ENCODE peak calls at places on chromosomes 5 and 9, in five cellular contexts. One of them, this sample, is unnamed.

GRCh38 chr9:74125916-74126315 is 371.2 kb upstream of the RORB start:
- DNase-seq in uterus: no peak
- DNase-seq in body of pancreas: no peak
- DNase-seq in CD8-positive, alpha-beta T cell: no peak
- DNase-seq in thyroid gland: no peak
- DNase-seq in this sample: no peak

GRCh38 chr5:126129431-126129830 is 293.8 kb upstream of the GRAMD2B start:
- DNase-seq in uterus: no peak
- DNase-seq in body of pancreas: no peak
- DNase-seq in CD8-positive, alpha-beta T cell: no peak
- DNase-seq in thyroid gland: no peak
- DNase-seq in this sample: no peak

GRCh38 chr9:94819161-94819677 is 92.7 kb downstream of the AOPEP start:
- DNase-seq in body of pancreas: no peak
- DNase-seq in CD8-positive, alpha-beta T cell: no peak
- DNase-seq in thyroid gland: no peak
- DNase-seq in uterus: no peak
- DNase-seq in this sample: peak; percentile 32

GRCh38 chr5:110880413-110880812 is 141.6 kb downstream of the SLC25A46 start:
- DNase-seq in thyroid gland: peak; percentile 53
- DNase-seq in uterus: peak; percentile 19
- DNase-seq in CD8-positive, alpha-beta T cell: no peak
- DNase-seq in body of pancreas: no peak
- DNase-seq in this sample: peak; percentile 26

GRCh38 chr5:98349251-98349989 is 424.0 kb upstream of the RGMB start:
- DNase-seq in thyroid gland: no peak
- DNase-seq in body of pancreas: no peak
- DNase-seq in uterus: no peak
- DNase-seq in CD8-positive, alpha-beta T cell: no peak
- DNase-seq in this sample: no peak

GRCh38 chr9:131442351-131442750 is 48.5 kb downstream of the PRRC2B start:
- DNase-seq in body of pancreas: no peak
- DNase-seq in uterus: no peak
- DNase-seq in thyroid gland: no peak
- DNase-seq in CD8-positive, alpha-beta T cell: no peak
- DNase-seq in this sample: peak; percentile 45

GRCh38 chr9:127803507-127804352 is 1.0 kb downstream of the FPGS start:
- DNase-seq in uterus: no peak
- DNase-seq in body of pancreas: no peak
- DNase-seq in CD8-positive, alpha-beta T cell: no peak
- DNase-seq in thyroid gland: peak; percentile 52
- DNase-seq in this sample: peak; percentile 84

GRCh38 chr9:33044677-33045282 is 19.7 kb downstream of the DNAJA1 start:
- DNase-seq in CD8-positive, alpha-beta T cell: no peak
- DNase-seq in body of pancreas: peak; percentile 47
- DNase-seq in thyroid gland: no peak
- DNase-seq in uterus: no peak
- DNase-seq in this sample: no peak

GRCh38 chr9:98615633-98616032 is 93.1 kb downstream of the GABBR2 start:
- DNase-seq in uterus: no peak
- DNase-seq in body of pancreas: no peak
- DNase-seq in thyroid gland: no peak
- DNase-seq in CD8-positive, alpha-beta T cell: no peak
- DNase-seq in this sample: no peak

GRCh38 chr9:107989544-107989943 is 500.0 kb upstream of the KLF4 start:
- DNase-seq in thyroid gland: no peak
- DNase-seq in uterus: peak; percentile 25
- DNase-seq in CD8-positive, alpha-beta T cell: no peak
- DNase-seq in body of pancreas: no peak
- DNase-seq in this sample: no peak

GRCh38 chr5:78964889-78965288 is 20.2 kb downstream of the ARSB start:
- DNase-seq in CD8-positive, alpha-beta T cell: no peak
- DNase-seq in body of pancreas: no peak
- DNase-seq in uterus: no peak
- DNase-seq in thyroid gland: no peak
- DNase-seq in this sample: no peak

GRCh38 chr5:90047113-90047512 is 362.4 kb downstream of the CETN3 start:
- DNase-seq in CD8-positive, alpha-beta T cell: no peak
- DNase-seq in body of pancreas: no peak
- DNase-seq in uterus: no peak
- DNase-seq in thyroid gland: no peak
- DNase-seq in this sample: no peak

GRCh38 chr5:36744678-36745659 is 131.6 kb upstream of the NIPBL start:
- DNase-seq in body of pancreas: peak; percentile 95
- DNase-seq in uterus: peak; percentile 61
- DNase-seq in CD8-positive, alpha-beta T cell: no peak
- DNase-seq in thyroid gland: peak; percentile 99
- DNase-seq in this sample: peak; percentile 62

GRCh38 chr9:18611946-18612345 is 138.0 kb downstream of the ADAMTSL1 start:
- DNase-seq in uterus: no peak
- DNase-seq in CD8-positive, alpha-beta T cell: no peak
- DNase-seq in thyroid gland: no peak
- DNase-seq in body of pancreas: no peak
- DNase-seq in this sample: no peak

GRCh38 chr9:38294130-38294529 is 98.4 kb upstream of the ALDH1B1 start:
- DNase-seq in body of pancreas: no peak
- DNase-seq in thyroid gland: no peak
- DNase-seq in CD8-positive, alpha-beta T cell: no peak
- DNase-seq in uterus: no peak
- DNase-seq in this sample: no peak

GRCh38 chr5:89728750-89729149 is 680.8 kb downstream of the CETN3 start:
- DNase-seq in thyroid gland: peak; percentile 77
- DNase-seq in CD8-positive, alpha-beta T cell: no peak
- DNase-seq in uterus: peak; percentile 44
- DNase-seq in body of pancreas: peak; percentile 55
- DNase-seq in this sample: peak; percentile 22

GRCh38 chr5:156004754-156005153 is 322.2 kb upstream of the SGCD start:
- DNase-seq in uterus: no peak
- DNase-seq in thyroid gland: no peak
- DNase-seq in body of pancreas: no peak
- DNase-seq in CD8-positive, alpha-beta T cell: no peak
- DNase-seq in this sample: no peak

GRCh38 chr9:81534138-81534865 is 155.0 kb downstream of the TLE1 start:
- DNase-seq in uterus: no peak
- DNase-seq in thyroid gland: no peak
- DNase-seq in body of pancreas: no peak
- DNase-seq in CD8-positive, alpha-beta T cell: no peak
- DNase-seq in this sample: no peak

GRCh38 chr5:78542321-78542840 is 106.2 kb downstream of the LHFPL2 start:
- DNase-seq in CD8-positive, alpha-beta T cell: no peak
- DNase-seq in uterus: no peak
- DNase-seq in body of pancreas: no peak
- DNase-seq in thyroid gland: no peak
- DNase-seq in this sample: no peak

GRCh38 chr9:123769723-123770122 is 160.2 kb downstream of the DENND1A start:
- DNase-seq in thyroid gland: no peak
- DNase-seq in body of pancreas: no peak
- DNase-seq in CD8-positive, alpha-beta T cell: no peak
- DNase-seq in uterus: no peak
- DNase-seq in this sample: no peak

GRCh38 chr9:28317706-28318210 is 744.5 kb upstream of the C9orf72 start:
- DNase-seq in uterus: no peak
- DNase-seq in CD8-positive, alpha-beta T cell: no peak
- DNase-seq in body of pancreas: no peak
- DNase-seq in thyroid gland: no peak
- DNase-seq in this sample: no peak

GRCh38 chr9:19809422-19810269 is 20.8 kb upstream of the SLC24A2 start:
- DNase-seq in thyroid gland: no peak
- DNase-seq in CD8-positive, alpha-beta T cell: no peak
- DNase-seq in body of pancreas: no peak
- DNase-seq in uterus: no peak
- DNase-seq in this sample: no peak

GRCh38 chr9:116099821-116100220 is 53.8 kb upstream of the PAPPA start:
- DNase-seq in uterus: no peak
- DNase-seq in CD8-positive, alpha-beta T cell: no peak
- DNase-seq in body of pancreas: no peak
- DNase-seq in thyroid gland: no peak
- DNase-seq in this sample: no peak

GRCh38 chr5:157366741-157367684 is 93.0 kb upstream of the NIPAL4 start:
- DNase-seq in uterus: no peak
- DNase-seq in body of pancreas: no peak
- DNase-seq in CD8-positive, alpha-beta T cell: no peak
- DNase-seq in thyroid gland: peak; percentile 63
- DNase-seq in this sample: no peak

GRCh38 chr9:22240619-22241018 is 206.0 kb upstream of the DMRTA1 start:
- DNase-seq in CD8-positive, alpha-beta T cell: no peak
- DNase-seq in uterus: no peak
- DNase-seq in thyroid gland: no peak
- DNase-seq in body of pancreas: no peak
- DNase-seq in this sample: no peak

GRCh38 chr5:86463339-86463738 is 154.4 kb upstream of the COX7C start:
- DNase-seq in uterus: no peak
- DNase-seq in thyroid gland: no peak
- DNase-seq in body of pancreas: no peak
- DNase-seq in CD8-positive, alpha-beta T cell: no peak
- DNase-seq in this sample: no peak

GRCh38 chr5:115298811-115299210 is 2.4 kb upstream of the CCDC112 start:
- DNase-seq in CD8-positive, alpha-beta T cell: no peak
- DNase-seq in uterus: no peak
- DNase-seq in thyroid gland: no peak
- DNase-seq in body of pancreas: no peak
- DNase-seq in this sample: no peak

GRCh38 chr5:133998807-133999206 is 6.0 kb downstream of the VDAC1 start:
- DNase-seq in uterus: no peak
- DNase-seq in thyroid gland: no peak
- DNase-seq in body of pancreas: no peak
- DNase-seq in CD8-positive, alpha-beta T cell: no peak
- DNase-seq in this sample: no peak
- H3K4me1 ChIP-seq in uterus: no peaks in the 10 kb centered on the region
- H3K4me1 ChIP-seq in thyroid gland: peaks cover 61% of the 10 kb centered on the region
- H3K4me1 ChIP-seq in body of pancreas: peaks cover 71% of the 10 kb centered on the region
- H3K4me1 ChIP-seq in CD8-positive, alpha-beta T cell: peaks cover 23% of the 10 kb centered on the region
- H3K4me1 ChIP-seq in this sample: peaks cover 76% of the 10 kb centered on the region

GRCh38 chr5:5273398-5273797 is 133.3 kb downstream of the ADAMTS16 start:
- DNase-seq in thyroid gland: no peak
- DNase-seq in CD8-positive, alpha-beta T cell: no peak
- DNase-seq in body of pancreas: no peak
- DNase-seq in uterus: no peak
- DNase-seq in this sample: no peak

GRCh38 chr5:5271606-5272321 is 131.6 kb downstream of the ADAMTS16 start:
- DNase-seq in body of pancreas: no peak
- DNase-seq in uterus: no peak
- DNase-seq in CD8-positive, alpha-beta T cell: no peak
- DNase-seq in thyroid gland: no peak
- DNase-seq in this sample: no peak

GRCh38 chr5:5270161-5270560 is 130.0 kb downstream of the ADAMTS16 start:
- DNase-seq in thyroid gland: no peak
- DNase-seq in body of pancreas: no peak
- DNase-seq in uterus: no peak
- DNase-seq in CD8-positive, alpha-beta T cell: no peak
- DNase-seq in this sample: no peak

GRCh38 chr5:5273976-5274375 is 133.8 kb downstream of the ADAMTS16 start:
- DNase-seq in thyroid gland: no peak
- DNase-seq in CD8-positive, alpha-beta T cell: no peak
- DNase-seq in body of pancreas: no peak
- DNase-seq in uterus: no peak
- DNase-seq in this sample: no peak

GRCh38 chr5:5270958-5271605 is 131.0 kb downstream of the ADAMTS16 start:
- DNase-seq in thyroid gland: peak; percentile 65
- DNase-seq in body of pancreas: peak; percentile 81
- DNase-seq in uterus: peak; percentile 71
- DNase-seq in CD8-positive, alpha-beta T cell: no peak
- DNase-seq in this sample: peak; percentile 89
- TF ChIP-seq CTCF in thyroid gland: no peak
- TF ChIP-seq CTCF in body of pancreas: peak; percentile 28
- TF ChIP-seq CTCF in uterus: no peak
- TF ChIP-seq CTCF in CD8-positive, alpha-beta T cell: no peak
- TF ChIP-seq CTCF in this sample: peak; percentile 1

GRCh38 chr9:113564804-113565237 is 101.3 kb downstream of the RGS3 start:
- DNase-seq in thyroid gland: peak; percentile 84
- DNase-seq in uterus: peak; percentile 51
- DNase-seq in CD8-positive, alpha-beta T cell: no peak
- DNase-seq in body of pancreas: peak; percentile 54
- DNase-seq in this sample: no peak
- H3K4me3 ChIP-seq in thyroid gland: peak overlapping the region; percentile 36
- H3K4me3 ChIP-seq in uterus: peak overlapping the region; percentile 26
- H3K4me3 ChIP-seq in CD8-positive, alpha-beta T cell: no peak overlapping the region
- H3K4me3 ChIP-seq in body of pancreas: no peak overlapping the region
- H3K4me3 ChIP-seq in this sample: peak overlapping the region; percentile 38

DNA sequence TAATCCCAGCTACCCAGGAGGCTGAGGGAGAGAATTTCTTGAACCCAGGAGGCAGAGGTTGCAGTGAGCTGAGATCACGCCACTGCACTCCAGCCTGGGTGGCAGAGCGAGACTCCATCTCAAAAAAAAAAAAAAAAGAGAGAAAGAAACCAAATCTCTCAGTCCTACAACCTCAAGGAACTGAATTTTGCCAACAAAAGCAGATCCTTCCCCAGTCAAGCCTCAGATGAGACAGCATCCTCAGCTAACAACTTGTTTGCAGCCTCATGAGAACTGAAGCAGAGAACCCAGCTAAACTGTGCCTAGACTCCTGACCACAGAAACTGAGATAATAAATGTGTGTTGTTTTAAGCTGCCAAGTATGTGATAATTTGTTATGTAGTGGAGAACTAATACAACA is 7.5 kb upstream of the IL6ST start:
- DNase-seq in thyroid gland: no peak
- DNase-seq in CD8-positive, alpha-beta T cell: no peak
- DNase-seq in body of pancreas: no peak
- DNase-seq in uterus: no peak
- DNase-seq in this sample: no peak
- H3K4me1 ChIP-seq in thyroid gland: no peaks in the 10 kb centered on the region
- H3K4me1 ChIP-seq in CD8-positive, alpha-beta T cell: peaks cover 13% of the 10 kb centered on the region
- H3K4me1 ChIP-seq in body of pancreas: peaks cover 19% of the 10 kb centered on the region
- H3K4me1 ChIP-seq in uterus: no peaks in the 10 kb centered on the region
- H3K4me1 ChIP-seq in this sample: no peaks in the 10 kb centered on the region

DNA sequence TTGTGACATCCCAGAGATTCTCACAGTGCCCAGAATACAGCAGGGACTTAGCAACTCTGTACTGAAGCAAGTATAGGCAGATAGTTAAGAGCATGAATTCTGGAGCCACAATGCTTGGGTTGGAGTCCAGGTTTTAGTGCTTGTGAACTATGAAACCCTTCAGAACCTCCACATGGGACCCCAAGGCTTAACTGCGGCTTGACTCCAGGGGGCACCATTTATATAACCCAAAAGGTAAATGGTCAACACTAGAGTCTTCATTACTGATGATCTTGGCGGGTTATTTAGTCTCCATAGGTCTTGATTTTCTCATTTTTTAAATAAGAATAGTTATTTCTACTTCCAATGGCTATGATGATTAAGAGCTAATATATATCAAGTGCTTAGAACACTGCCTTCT is 390.3 kb downstream of the TAF11L14 start:
- DNase-seq in thyroid gland: no peak
- DNase-seq in CD8-positive, alpha-beta T cell: no peak
- DNase-seq in uterus: no peak
- DNase-seq in body of pancreas: no peak
- DNase-seq in this sample: no peak
- TF ChIP-seq CTCF in thyroid gland: no peak
- TF ChIP-seq CTCF in CD8-positive, alpha-beta T cell: no peak
- TF ChIP-seq CTCF in uterus: no peak
- TF ChIP-seq CTCF in body of pancreas: no peak
- TF ChIP-seq CTCF in this sample: no peak

GRCh38 chr5:34486160-34486765 is 169.9 kb upstream of the RAI14 start:
- DNase-seq in thyroid gland: peak; percentile 79
- DNase-seq in uterus: peak; percentile 86
- DNase-seq in CD8-positive, alpha-beta T cell: peak; percentile 15
- DNase-seq in body of pancreas: peak; percentile 90
- DNase-seq in this sample: peak; percentile 93
- H3K4me3 ChIP-seq in thyroid gland: no peak overlapping the region
- H3K4me3 ChIP-seq in uterus: no peak overlapping the region
- H3K4me3 ChIP-seq in CD8-positive, alpha-beta T cell: no peak overlapping the region
- H3K4me3 ChIP-seq in body of pancreas: no peak overlapping the region
- H3K4me3 ChIP-seq in this sample: no peak overlapping the region